ENCODE peak calls at places on chromosomes 3 and 15, in five cellular contexts. R, E, B, Z and S are unnamed samples.

GRCh38 chr3:16364323-16364722 is 99.3 kb downstream of the OXNAD1 start:
- DNase-seq in Z (no peak), B (no peak), E (no peak), R (no peak), S (no peak)

GRCh38 chr3:37967252-37967881 is 23.2 kb upstream of the VILL start:
- DNase-seq in Z (peak; percentile 26), R (peak; percentile 56), B (peak; percentile 86), E (peak; percentile 45), S (peak; percentile 80)

GRCh38 chr3:140942221-140943104 is 827 bp downstream of the SLC25A36 start:
- DNase-seq in Z (peak; percentile 49), R (peak; percentile 37), B (peak; percentile 89), E (peak; percentile 55), S (peak; percentile 88)

GRCh38 chr15:64430000-64430735 is 30.2 kb upstream of the ZNF609 start:
- DNase-seq in E (peak; percentile 80), B (no peak), R (no peak), Z (peak; percentile 95), S (peak; percentile 91)

GRCh38 chr15:35514759-35515158 is 31.2 kb downstream of the DPH6 start:
- DNase-seq in Z (peak; percentile 54), E (no peak), R (no peak), B (no peak), S (peak; percentile 69)

GRCh38 chr3:174784206-174784934 is 74.8 kb upstream of the NAALADL2 start:
- DNase-seq in B (no peak), E (no peak), R (no peak), Z (peak; percentile 35), S (peak; percentile 38)

GRCh38 chr3:87625911-87626310 is 349.5 kb upstream of the POU1F1 start:
- DNase-seq in Z (no peak), B (no peak), R (no peak), E (no peak), S (no peak)

GRCh38 chr3:129068291-129068886 is 7.8 kb downstream of the GP9 start:
- DNase-seq in B (no peak), R (no peak), Z (no peak), E (no peak), S (peak; percentile 29)

GRCh38 chr3:140898340-140899180 is 43.1 kb upstream of the SLC25A36 start:
- DNase-seq in E (peak; percentile 75), B (peak; percentile 81), R (peak; percentile 58), Z (peak; percentile 80), S (peak; percentile 89)

GRCh38 chr3:126557415-126557745 is 1.4 kb downstream of the C3orf22 start:
- DNase-seq in E (no peak), B (no peak), Z (no peak), R (no peak), S (no peak)

GRCh38 chr15:52102468-52102867 is 10.1 kb downstream of the BCL2L10 start:
- DNase-seq in R (no peak), Z (peak; percentile 84), E (no peak), B (no peak), S (peak; percentile 90)

GRCh38 chr15:65395567-65396185 is 17.9 kb upstream of the IGDCC3 start:
- DNase-seq in E (no peak), R (no peak), B (no peak), Z (no peak), S (no peak)

GRCh38 chr3:70824785-70825184 is 512.3 kb upstream of the MDFIC2 start:
- DNase-seq in R (no peak), Z (peak; percentile 97), B (no peak), E (peak; percentile 54), S (peak; percentile 58)

GRCh38 chr3:187368765-187369450 is 723 bp downstream of the RTP4 start:
- DNase-seq in E (peak; percentile 71), Z (no peak), R (no peak), B (peak; percentile 47), S (peak; percentile 41)

GRCh38 chr3:10512687-10513086 is 7.3 kb upstream of the ATP2B2 start:
- DNase-seq in Z (no peak), B (no peak), E (no peak), R (no peak), S (no peak)

GRCh38 chr3:145776782-145777408 is 384.1 kb downstream of the PLOD2 start:
- DNase-seq in E (peak; percentile 35), B (peak; percentile 73), Z (peak; percentile 40), R (peak; percentile 47), S (peak; percentile 69)

GRCh38 chr3:112013058-112013783 is 14.5 kb downstream of the TAGLN3 start:
- DNase-seq in B (peak; percentile 84), Z (peak; percentile 51), E (peak; percentile 62), R (peak; percentile 49), S (peak; percentile 91)

GRCh38 chr3:159620281-159620680 is 368.4 kb upstream of the IL12A start:
- DNase-seq in Z (peak; percentile 30), B (no peak), R (no peak), E (no peak), S (peak; percentile 56)

GRCh38 chr15:22839046-22839705 is 710 bp downstream of the NIPA2 start:
- DNase-seq in Z (peak; percentile 16), B (peak; percentile 86), E (no peak), R (no peak), S (peak; percentile 48)

GRCh38 chr15:63189955-63190691 is 717 bp downstream of the RAB8B start:
- DNase-seq in R (no peak), E (no peak), B (peak; percentile 57), Z (no peak), S (peak; percentile 49)

GRCh38 chr15:60384052-60384451 is 13.7 kb downstream of the ANXA2 start:
- DNase-seq in Z (peak; percentile 71), E (no peak), B (no peak), R (no peak), S (peak; percentile 77)

GRCh38 chr3:126367316-126367805 is 10.2 kb upstream of the KLF15 start:
- DNase-seq in E (no peak), Z (no peak), R (no peak), B (no peak), S (no peak)

DNA sequence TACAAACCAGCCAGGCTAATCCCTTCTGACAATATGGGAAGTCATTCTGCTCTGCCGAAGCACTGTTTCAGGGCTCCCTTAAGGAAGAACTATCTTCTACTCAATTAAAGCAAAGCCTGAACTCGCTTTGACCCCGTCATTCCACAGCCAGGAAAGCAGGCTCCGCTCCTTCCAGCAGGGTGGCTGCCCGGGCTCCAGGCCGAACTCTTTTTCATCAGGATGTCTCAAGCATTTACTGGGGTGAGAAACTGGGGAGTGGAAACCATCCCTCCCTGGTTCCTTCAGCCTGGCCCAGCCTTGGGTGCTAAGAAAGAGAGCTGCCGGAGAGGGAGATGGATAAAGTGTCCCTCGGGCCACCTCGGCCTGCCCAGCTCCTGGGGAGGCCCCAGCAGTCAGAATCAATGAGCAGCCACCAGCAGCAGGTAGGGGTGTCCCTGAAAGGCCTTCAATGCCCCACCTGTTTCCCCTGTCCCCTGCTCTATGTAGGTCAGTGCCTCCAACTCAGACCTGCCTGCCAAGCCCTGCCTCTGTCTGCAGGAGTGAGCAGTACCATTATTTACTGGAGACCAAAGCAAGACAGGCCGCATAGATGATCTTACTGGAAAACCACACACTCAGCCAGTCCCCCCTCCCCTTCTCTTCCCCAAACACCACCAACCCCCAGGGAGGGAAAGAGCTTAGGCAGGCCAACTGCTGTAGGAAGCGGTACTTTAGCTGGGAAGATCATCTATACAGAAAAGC is 225.6 kb upstream of the TLE3 start:
- DNase-seq in B (no peak), R (no peak), E (no peak), Z (peak; percentile 63), S (peak; percentile 73)
- H3K4me1 ChIP-seq in B (peaks cover 58% of the 10 kb centered on the region), R (no peaks in the 10 kb centered on the region), E (peaks cover 22% of the 10 kb centered on the region), Z (peaks cover 25% of the 10 kb centered on the region), S (peaks cover 57% of the 10 kb centered on the region)

GRCh38 chr3:66755924-66756323 is 242.2 kb upstream of the KBTBD8 start:
- DNase-seq in R (no peak), B (no peak), Z (no peak), E (no peak), S (no peak)

GRCh38 chr3:66762888-66763287 is 235.2 kb upstream of the KBTBD8 start:
- DNase-seq in Z (no peak), R (no peak), B (no peak), E (no peak), S (no peak)

GRCh38 chr3:66763294-66763693 is 234.8 kb upstream of the KBTBD8 start:
- DNase-seq in B (no peak), R (no peak), Z (peak; percentile 7), E (peak; percentile 63), S (peak; percentile 68)

GRCh38 chr3:66756468-66757036 is 241.6 kb upstream of the KBTBD8 start:
- DNase-seq in B (no peak), E (no peak), R (no peak), Z (no peak), S (no peak)

GRCh38 chr3:66761093-66761780 is 236.9 kb upstream of the KBTBD8 start:
- DNase-seq in Z (no peak), B (no peak), R (no peak), E (no peak), S (no peak)
- H3K79me2 ChIP-seq in Z (no peaks in the 10 kb centered on the region), B (no peaks in the 10 kb centered on the region), R (no peaks in the 10 kb centered on the region), E (no peaks in the 10 kb centered on the region), S (no peaks in the 10 kb centered on the region)

GRCh38 chr3:50271314-50272072 is 2.5 kb downstream of the SEMA3B start:
- DNase-seq in B (no peak), E (no peak), R (peak; percentile 91), Z (no peak), S (no peak)

GRCh38 chr3:50274371-50275104 is 4.3 kb upstream of the LSMEM2 start:
- DNase-seq in Z (no peak), B (peak; percentile 93), R (peak; percentile 60), E (peak; percentile 56), S (peak; percentile 71)

GRCh38 chr3:50273689-50274065 is 4.7 kb downstream of the SEMA3B start:
- DNase-seq in E (no peak), R (no peak), B (no peak), Z (no peak), S (no peak)

GRCh38 chr3:50270841-50271240 is 1.9 kb downstream of the SEMA3B start:
- DNase-seq in Z (no peak), R (no peak), E (no peak), B (no peak), S (no peak)

DNA sequence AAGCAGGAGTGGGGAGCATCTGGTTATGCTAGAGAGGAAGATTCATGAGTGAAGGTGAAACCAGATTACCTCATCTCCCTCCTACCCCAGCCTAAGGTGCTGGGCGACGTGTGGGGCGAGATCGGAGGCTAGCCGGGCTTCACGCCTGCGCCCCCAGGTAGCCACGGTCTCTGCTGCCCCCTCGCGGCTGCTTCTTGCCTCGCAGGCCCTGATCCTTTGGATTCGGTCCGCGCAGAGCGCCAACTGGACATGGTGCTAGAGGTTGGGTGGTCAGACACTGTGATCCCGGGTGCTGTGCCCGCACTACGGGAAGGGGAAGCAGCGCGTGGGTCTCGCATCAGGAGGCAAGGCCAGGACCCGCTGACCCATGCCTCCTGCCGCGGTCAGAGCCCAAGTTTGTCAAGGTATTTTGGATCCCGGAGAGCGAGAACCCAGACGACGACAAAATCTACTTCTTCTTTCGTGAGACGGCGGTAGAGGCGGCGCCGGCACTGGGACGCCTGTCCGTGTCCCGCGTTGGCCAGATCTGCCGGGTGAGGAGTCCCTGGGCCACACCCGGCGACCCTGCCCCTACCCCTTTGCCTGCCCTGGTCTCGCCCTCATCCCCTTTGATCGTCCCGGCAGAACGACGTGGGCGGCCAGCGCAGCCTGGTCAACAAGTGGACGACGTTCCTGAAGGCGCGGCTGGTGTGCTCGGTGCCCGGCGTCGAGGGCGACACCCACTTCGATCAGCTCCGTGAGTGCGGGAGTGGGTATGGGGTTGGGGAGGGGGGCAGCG is 4.2 kb downstream of the SEMA3B start:
- DNase-seq in E (peak; percentile 74), Z (no peak), B (peak; percentile 95), R (peak; percentile 64), S (peak; percentile 81)
- H3K9ac ChIP-seq in E (peak overlapping the region; percentile 2), Z (peak overlapping the region; percentile 8), B (no peak overlapping the region), R (no peak overlapping the region), S (no peak overlapping the region)

DNA sequence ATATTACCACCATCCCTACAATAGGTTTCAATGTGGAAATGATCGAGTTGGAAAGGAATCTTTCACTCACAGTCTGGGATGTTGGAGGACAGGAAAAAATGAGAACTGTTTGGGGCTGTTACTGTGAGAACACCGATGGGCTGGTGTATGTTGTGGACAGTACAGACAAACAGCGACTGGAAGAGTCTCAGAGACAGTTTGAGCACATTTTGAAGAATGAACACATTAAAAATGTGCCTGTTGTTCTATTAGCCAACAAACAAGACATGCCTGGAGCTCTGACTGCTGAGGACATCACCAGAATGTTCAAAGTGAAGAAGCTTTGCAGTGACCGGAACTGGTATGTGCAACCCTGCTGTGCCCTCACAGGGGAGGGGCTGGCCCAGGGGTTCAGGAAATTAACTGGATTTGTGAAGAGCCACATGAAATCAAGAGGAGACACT is 520 bp downstream of the ARL14 start:
- DNase-seq in R (no peak), E (peak; percentile 30), Z (peak; percentile 41), B (no peak), S (peak; percentile 49)
- H3K4me1 ChIP-seq in R (peaks cover 34% of the 10 kb centered on the region), E (peaks cover 32% of the 10 kb centered on the region), Z (peaks cover 15% of the 10 kb centered on the region), B (no peaks in the 10 kb centered on the region), S (peaks cover 13% of the 10 kb centered on the region)